ENCODE peak calls at places on chromosomes 1 and 21, in five cellular contexts. T is PC-3, X is adrenal gland, L is HCT116, C is sigmoid colon. Z is an unnamed sample.

GRCh38 chr1:97174039-97174704 is 452.6 kb downstream of the PTBP2 start:
- DNase-seq in T (peak; percentile 45), X (no peak), L (no peak), C (no peak), Z (no peak)

GRCh38 chr1:38730511-38731397 is 128.8 kb downstream of the RRAGC start:
- DNase-seq in T (peak; percentile 75), X (no peak), L (peak; percentile 7), C (no peak), Z (no peak)

GRCh38 chr1:48084826-48085225 is 87.6 kb upstream of the TRABD2B start:
- DNase-seq in T (no peak), X (no peak), L (no peak), C (no peak), Z (no peak)

GRCh38 chr21:28444131-28444530 is 548.5 kb downstream of the LTN1 start:
- DNase-seq in T (no peak), X (no peak), L (no peak), C (no peak), Z (no peak)

GRCh38 chr1:191453487-191453886 is 704.8 kb upstream of the RGS18 start:
- DNase-seq in T (no peak), X (no peak), L (no peak), C (no peak), Z (no peak)

GRCh38 chr1:154342836-154343472 is 17.6 kb downstream of the ATP8B2 start:
- DNase-seq in T (no peak), X (no peak), L (no peak), C (no peak), Z (no peak)

GRCh38 chr1:44874155-44874554 is 31.1 kb upstream of the PTCH2 start:
- DNase-seq in T (no peak), X (no peak), L (no peak), C (no peak), Z (no peak)

GRCh38 chr1:230107941-230108340 is 40.9 kb downstream of the GALNT2 start:
- DNase-seq in T (no peak), X (no peak), L (no peak), C (no peak), Z (no peak)

GRCh38 chr21:32427958-32428623 is 15.6 kb downstream of the EVA1C start:
- DNase-seq in T (no peak), X (no peak), L (no peak), C (no peak), Z (no peak)

GRCh38 chr1:237864338-237865244 is 26.1 kb downstream of the ZP4 start:
- DNase-seq in T (peak; percentile 55), X (peak; percentile 79), L (no peak), C (peak; percentile 67), Z (no peak)

GRCh38 chr21:46009951-46010655 is 28.5 kb downstream of the COL6A1 start:
- DNase-seq in T (no peak), X (no peak), L (no peak), C (no peak), Z (peak; percentile 85)

GRCh38 chr21:34154878-34155277 is 81.5 kb downstream of the MRPS6 start:
- DNase-seq in T (no peak), X (no peak), L (no peak), C (no peak), Z (no peak)

GRCh38 chr1:108897865-108898720 is 21.3 kb downstream of the GPSM2 start:
- DNase-seq in T (peak; percentile 80), X (peak; percentile 29), L (peak; percentile 40), C (no peak), Z (no peak)

GRCh38 chr21:35585155-35585554 is 475.2 kb downstream of the SETD4 start:
- DNase-seq in T (no peak), X (no peak), L (no peak), C (no peak), Z (no peak)

GRCh38 chr1:172352435-172352834 is 68.0 kb upstream of the C1orf105 start:
- DNase-seq in T (peak; percentile 96), X (no peak), L (peak; percentile 73), C (no peak), Z (no peak)

GRCh38 chr21:26199471-26199870 is 28.9 kb upstream of the APP start:
- DNase-seq in T (no peak), X (no peak), L (no peak), C (no peak), Z (no peak)

GRCh38 chr1:9822897-9823692 is 670 bp downstream of the CLSTN1 start:
- DNase-seq in T (peak; percentile 31), X (peak; percentile 23), L (no peak), C (peak; percentile 70), Z (no peak)

GRCh38 chr1:47326271-47326670 is 7.3 kb upstream of the CMPK1 start:
- DNase-seq in T (no peak), X (no peak), L (no peak), C (no peak), Z (no peak)

GRCh38 chr1:5513891-5514515 is 478.2 kb downstream of the NPHP4 start:
- DNase-seq in T (peak; percentile 18), X (no peak), L (no peak), C (no peak), Z (no peak)

DNA sequence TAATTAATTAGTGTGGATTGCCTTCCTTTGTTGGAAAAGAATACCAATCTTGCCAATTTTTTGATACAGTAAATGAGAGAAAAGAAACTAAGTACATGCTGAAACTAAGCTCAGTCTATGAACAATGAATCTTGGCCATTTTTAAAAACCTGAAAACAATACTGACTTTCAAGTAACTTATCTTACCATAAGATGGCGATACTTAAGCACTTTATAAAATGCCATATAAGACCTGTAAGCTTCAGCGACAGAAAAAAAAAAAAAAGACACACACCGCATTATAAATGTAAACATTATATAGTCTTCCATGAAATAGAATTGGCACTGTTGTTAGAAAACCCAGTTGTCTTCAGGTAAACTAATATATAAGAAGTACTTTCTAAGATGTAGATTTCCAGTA is 3.0 kb downstream of the OLFM3 start:
- DNase-seq in T (peak; percentile 22), X (no peak), L (no peak), C (no peak), Z (no peak)
- TF ChIP-seq CTCF in T (peak; percentile 49), X (no peak), L (no peak), C (no peak), Z (peak; percentile 62)

GRCh38 chr1:196148367-196148970 is 459.8 kb downstream of the KCNT2 start:
- DNase-seq in T (peak; percentile 70), X (no peak), L (peak; percentile 22), C (no peak), Z (no peak)
- TF ChIP-seq CTCF in T (peak; percentile 63), X (peak; percentile 61), L (peak; percentile 26), C (peak; percentile 54), Z (peak; percentile 94)

GRCh38 chr1:84884671-84885389 is 8.2 kb downstream of the LPAR3 start:
- DNase-seq in T (peak; percentile 32), X (no peak), L (no peak), C (no peak), Z (no peak)
- TF ChIP-seq CTCF in T (peak; percentile 34), X (no peak), L (peak; percentile 6), C (no peak), Z (peak; percentile 16)

GRCh38 chr1:245906207-245906606 is 600.9 kb downstream of the SMYD3 start:
- DNase-seq in T (no peak), X (no peak), L (no peak), C (no peak), Z (no peak)

GRCh38 chr1:245908543-245908942 is 598.5 kb downstream of the SMYD3 start:
- DNase-seq in T (no peak), X (no peak), L (no peak), C (no peak), Z (no peak)
- TF ChIP-seq CTCF in T (no peak), X (no peak), L (no peak), C (no peak), Z (no peak)

Z was measured in chondrocyte.